ENCODE peak calls at places on chromosomes 4 and X, in nine cellular contexts. J is cardiac fibroblast; S is T-helper 1 cell; O is astrocyte of the hippocampus; W is memory B cell; A is GM20000; Q is stimulated activated CD4-positive, alpha-beta T cell treated with anti-CD3 and anti-CD28 coated beads, Interleukin-4, amount 100 ng/mL, for 48 hours; V is vagina; B is C1 segment of cervical spinal cord. K is an unnamed sample.
A peak's percentile ranks its signal among the peaks of the same experiment; 100 is the strongest.

GRCh38 chr4:78671812-78672440 is 104.2 kb upstream of the BMP2K start:
- DNase-seq in S (no peak), J (no peak), V (no peak), Q (no peak), B (no peak), A (no peak), W (no peak), O (no peak), K (no peak)

GRCh38 chr4:54661686-54662085 is 3.9 kb downstream of the KIT start:
- DNase-seq in O (peak; percentile 64), S (no peak), Q (no peak), B (no peak), A (no peak), J (peak; percentile 91), W (no peak), V (no peak), K (no peak)

GRCh38 chr4:14404730-14405129 is 597.6 kb upstream of the CPEB2 start:
- DNase-seq in V (no peak), O (no peak), S (no peak), B (no peak), W (no peak), Q (no peak), J (peak; percentile 31), A (no peak), K (no peak)

GRCh38 chr4:139152249-139152648 is 24.8 kb downstream of the ELF2 start:
- DNase-seq in J (no peak), A (no peak), O (no peak), S (no peak), B (no peak), Q (no peak), W (no peak), V (no peak), K (no peak)

GRCh38 chr4:151489462-151490203 is 80.7 kb downstream of the FHIP1A start:
- DNase-seq in V (no peak), O (no peak), J (no peak), Q (no peak), W (no peak), S (no peak), A (no peak), B (no peak), K (no peak)

GRCh38 chrX:38124000-38124399 is 96.7 kb downstream of the SRPX start:
- DNase-seq in S (no peak), W (no peak), A (no peak), V (no peak), O (no peak), J (no peak), B (no peak), Q (no peak), K (no peak)

GRCh38 chrX:38806054-38806389 is 4.8 kb downstream of the MID1IP1 start:
- DNase-seq in J (no peak), B (no peak), A (no peak), Q (no peak), S (no peak), V (no peak), O (no peak), W (no peak), K (peak; percentile 12)

GRCh38 chrX:41164469-41164868 is 79.2 kb downstream of the USP9X start:
- DNase-seq in W (no peak), V (no peak), Q (no peak), B (no peak), S (no peak), A (no peak), J (no peak), O (no peak), K (no peak)

GRCh38 chr4:6367313-6367945 is 97.8 kb downstream of the WFS1 start:
- DNase-seq in B (no peak), J (no peak), Q (no peak), W (no peak), A (no peak), V (no peak), O (no peak), S (no peak), K (no peak)

GRCh38 chr4:169070071-169070894 is 60.2 kb upstream of the CBR4 start:
- DNase-seq in J (peak; percentile 96), V (no peak), O (peak; percentile 97), W (no peak), S (no peak), Q (no peak), B (no peak), A (no peak), K (no peak)

K was measured in T-helper 9 cell.